ENCODE peak calls at places on chromosomes 13 and 19, in seven cellular contexts. G is SK-N-SH, M is H1, L is HepG2, S is HCT116, N is GM12878, H is K562. V is an unnamed sample.

GRCh38 chr19:2726904-2727639 is 5.9 kb upstream of the DIRAS1 start:
- DNase-seq in G (peak; percentile 70), M (no peak), L (no peak), S (no peak), N (no peak), H (no peak), V (no peak)

GRCh38 chr13:81487151-81487550 is 1146.2 kb upstream of the SPRY2 start:
- DNase-seq in G (peak; percentile 1), M (peak; percentile 51), L (peak; percentile 24), S (peak; percentile 35), N (no peak), H (no peak), V (no peak)

GRCh38 chr19:50198431-50199253 is 4.8 kb upstream of the MYH14 start:
- DNase-seq in G (no peak), M (no peak), L (no peak), S (no peak), N (no peak), H (no peak), V (no peak)

GRCh38 chr19:37989855-37990254 is 82.8 kb downstream of the SIPA1L3 start:
- DNase-seq in G (no peak), M (peak; percentile 77), L (no peak), S (no peak), N (no peak), H (no peak), V (no peak)

GRCh38 chr13:43221611-43222010 is 198.2 kb downstream of the DNAJC15 start:
- DNase-seq in G (no peak), M (no peak), L (no peak), S (no peak), N (no peak), H (no peak), V (no peak)

GRCh38 chr13:49058761-49059160 is 83.0 kb downstream of the FNDC3A start:
- DNase-seq in G (no peak), M (no peak), L (no peak), S (no peak), N (no peak), H (no peak), V (no peak)

GRCh38 chr13:31427151-31427867 is 227.5 kb downstream of the B3GLCT start:
- DNase-seq in G (no peak), M (no peak), L (no peak), S (no peak), N (no peak), H (no peak), V (no peak)

GRCh38 chr19:36209372-36209771 is 5.1 kb downstream of the ZNF565 start:
- DNase-seq in G (no peak), M (no peak), L (no peak), S (no peak), N (no peak), H (no peak), V (no peak)

GRCh38 chr19:16069813-16070365 is 6.4 kb upstream of the TPM4 start:
- DNase-seq in G (no peak), M (no peak), L (no peak), S (no peak), N (no peak), H (no peak), V (no peak)

GRCh38 chr13:110629735-110630134 is 14.4 kb downstream of the NAXD start:
- DNase-seq in G (no peak), M (no peak), L (no peak), S (no peak), N (no peak), H (no peak), V (no peak)

GRCh38 chr19:51327066-51327985 is 14.6 kb downstream of the VSIG10L start:
- DNase-seq in G (no peak), M (peak; percentile 80), L (peak; percentile 59), S (no peak), N (no peak), H (peak; percentile 96), V (no peak)

GRCh38 chr13:106570354-106570822 is 2.5 kb upstream of the ARGLU1 start:
- DNase-seq in G (peak; percentile 32), M (peak; percentile 69), L (no peak), S (peak; percentile 92), N (no peak), H (peak; percentile 58), V (no peak)

GRCh38 chr19:10226376-10227214 is 4.5 kb downstream of the S1PR2 start:
- DNase-seq in G (peak; percentile 92), M (no peak), L (no peak), S (no peak), N (no peak), H (no peak), V (no peak)

GRCh38 chr19:8366961-8367326 is 3.0 kb downstream of the ANGPTL4 start:
- DNase-seq in G (no peak), M (no peak), L (no peak), S (no peak), N (no peak), H (no peak), V (no peak)

GRCh38 chr19:17352608-17353280 is 15.4 kb downstream of the GTPBP3 start:
- DNase-seq in G (no peak), M (no peak), L (no peak), S (no peak), N (no peak), H (no peak), V (no peak)

GRCh38 chr13:91745962-91746361 is 347.5 kb downstream of the GPC5 start:
- DNase-seq in G (no peak), M (no peak), L (no peak), S (no peak), N (no peak), H (no peak), V (no peak)

GRCh38 chr19:33241091-33241529 is 15.5 kb upstream of the SLC7A10 start:
- DNase-seq in G (no peak), M (no peak), L (peak; percentile 29), S (no peak), N (no peak), H (no peak), V (no peak)

GRCh38 chr13:52359534-52359933 is 46.4 kb downstream of the THSD1 start:
- DNase-seq in G (peak; percentile 37), M (no peak), L (no peak), S (no peak), N (no peak), H (no peak), V (no peak)

GRCh38 chr19:6590458-6591319 is at the start of gene CD70:
- DNase-seq in G (no peak), M (peak; percentile 79), L (no peak), S (no peak), N (peak; percentile 88), H (no peak), V (no peak)

GRCh38 chr13:112990783-112991182 is 21.8 kb downstream of the MCF2L start:
- DNase-seq in G (peak; percentile 61), M (no peak), L (no peak), S (no peak), N (no peak), H (no peak), V (no peak)

GRCh38 chr13:78607409-78608253 is 4.3 kb upstream of the POU4F1 start:
- DNase-seq in G (peak; percentile 45), M (peak; percentile 74), L (no peak), S (no peak), N (no peak), H (no peak), V (no peak)

GRCh38 chr13:110759710-110760109 is 46.2 kb downstream of the ING1 start:
- DNase-seq in G (no peak), M (no peak), L (no peak), S (no peak), N (no peak), H (no peak), V (no peak)

GRCh38 chr13:42747399-42747873 is 33.9 kb upstream of the FAM216B start:
- DNase-seq in G (no peak), M (no peak), L (no peak), S (no peak), N (no peak), H (no peak), V (no peak)

GRCh38 chr13:26253787-26254582 is at the start of gene CDK8:
- DNase-seq in G (peak; percentile 89), M (peak; percentile 91), L (peak; percentile 83), S (peak; percentile 83), N (peak; percentile 48), H (peak; percentile 79), V (peak; percentile 22)
- TF ChIP-seq POLR2AphosphoS5 in G (peak; percentile 82), M (peak; percentile 60), L (peak; percentile 84), S (peak; percentile 81), N (peak; percentile 68), H (peak; percentile 56), V (peak; percentile 66)

GRCh38 chr19:4372630-4373367 is 27.5 kb downstream of the SH3GL1 start:
- DNase-seq in G (no peak), M (peak; percentile 41), L (no peak), S (no peak), N (no peak), H (no peak), V (no peak)
- H3K4me1 ChIP-seq in G (peaks cover 70% of the 10 kb centered on the region), M (peaks cover 5% of the 10 kb centered on the region), L (peaks cover 42% of the 10 kb centered on the region), S (peaks cover 71% of the 10 kb centered on the region), N (peaks cover 90% of the 10 kb centered on the region), H (peaks cover 99% of the 10 kb centered on the region), V (peaks cover 89% of the 10 kb centered on the region)

DNA sequence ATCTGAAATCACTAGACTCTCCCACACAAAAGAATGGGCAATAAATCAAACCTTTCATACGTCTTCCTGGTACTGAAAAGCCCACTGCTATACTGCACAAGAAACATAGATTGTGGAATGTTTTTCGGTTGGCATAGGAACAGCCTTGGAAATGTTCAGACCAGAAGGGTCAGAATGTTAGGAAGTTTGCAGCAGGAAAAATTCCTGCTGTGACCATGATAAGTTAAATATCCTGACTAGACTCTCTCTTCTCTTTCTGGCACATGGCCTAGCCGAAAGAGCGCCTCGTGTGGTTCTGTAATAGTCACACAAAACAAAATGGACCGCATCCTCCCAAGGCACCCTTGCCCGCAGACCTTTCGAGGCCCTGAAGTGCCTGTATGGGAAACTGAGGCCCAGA is 427.2 kb downstream of the COG6 start:
- DNase-seq in G (no peak), M (no peak), L (peak; percentile 10), S (no peak), N (no peak), H (no peak), V (no peak)
- TF ChIP-seq SIN3A in G (no peak), M (no peak), L (no peak), S (no peak), N (no peak), H (no peak), V (no peak)

GRCh38 chr13:71712988-71713653 is 153.9 kb downstream of the DACH1 start:
- DNase-seq in G (peak; percentile 65), M (no peak), L (peak; percentile 49), S (no peak), N (no peak), H (no peak), V (no peak)

GRCh38 chr13:71714802-71715375 is 152.1 kb downstream of the DACH1 start:
- DNase-seq in G (no peak), M (no peak), L (no peak), S (no peak), N (no peak), H (no peak), V (no peak)

GRCh38 chr13:71722206-71722605 is 144.8 kb downstream of the DACH1 start:
- DNase-seq in G (no peak), M (no peak), L (no peak), S (no peak), N (no peak), H (no peak), V (no peak)

GRCh38 chr13:71721117-71721516 is 145.9 kb downstream of the DACH1 start:
- DNase-seq in G (no peak), M (no peak), L (no peak), S (no peak), N (no peak), H (no peak), V (no peak)

DNA sequence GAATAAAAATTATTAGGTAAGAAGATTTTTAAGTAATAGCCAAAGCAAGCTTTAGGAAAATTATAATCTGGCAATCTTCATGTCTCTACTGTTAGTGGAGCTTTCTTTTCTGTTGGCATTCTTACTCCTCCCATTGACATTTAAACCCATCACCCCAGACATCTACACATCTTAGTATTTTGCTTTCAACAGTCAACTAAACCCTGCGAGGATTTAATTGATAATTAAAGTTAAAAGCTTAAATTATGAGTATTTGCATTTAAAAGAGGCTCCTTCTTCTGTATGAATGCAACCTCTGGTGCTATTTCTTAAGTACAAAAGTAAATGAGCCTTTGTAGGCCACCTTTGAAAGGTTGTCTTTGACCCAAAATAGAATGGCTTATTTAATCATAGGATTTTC is 148.1 kb downstream of the DACH1 start:
- DNase-seq in G (no peak), M (no peak), L (no peak), S (no peak), N (no peak), H (no peak), V (no peak)
- TF ChIP-seq POLR2AphosphoS5 in G (no peak), M (no peak), L (no peak), S (no peak), N (no peak), H (no peak), V (no peak)

V was measured in Panc1.